ENCODE peak calls at places on chromosomes 16 and 17, in four cellular contexts. One of them, this sample, is unnamed.

GRCh38 chr17:64506576-64507417 is at the start of gene CEP95:
- DNase-seq in stimulated activated CD4-positive, alpha-beta T cell treated with anti-CD3 and anti-CD28 coated beads, TNF-alpha, amount 100 ng/mL, for 48 hours: peak; percentile 92
- DNase-seq in NCI-H446 treated with DMSO at 0.1 percent for 48 hours: peak; percentile 96
- DNase-seq in psoas muscle: peak; percentile 98
- DNase-seq in this sample: peak; percentile 97

GRCh38 chr17:47400333-47400732 is 76.6 kb downstream of the EFCAB13 start:
- DNase-seq in stimulated activated CD4-positive, alpha-beta T cell treated with anti-CD3 and anti-CD28 coated beads, TNF-alpha, amount 100 ng/mL, for 48 hours: no peak
- DNase-seq in NCI-H446 treated with DMSO at 0.1 percent for 48 hours: no peak
- DNase-seq in psoas muscle: no peak
- DNase-seq in this sample: no peak

GRCh38 chr16:89544113-89544512 is 16.4 kb upstream of the RPL13 start:
- DNase-seq in stimulated activated CD4-positive, alpha-beta T cell treated with anti-CD3 and anti-CD28 coated beads, TNF-alpha, amount 100 ng/mL, for 48 hours: no peak
- DNase-seq in NCI-H446 treated with DMSO at 0.1 percent for 48 hours: no peak
- DNase-seq in psoas muscle: no peak
- DNase-seq in this sample: no peak

GRCh38 chr17:64130559-64131001 is 636 bp upstream of the ERN1 start:
- DNase-seq in stimulated activated CD4-positive, alpha-beta T cell treated with anti-CD3 and anti-CD28 coated beads, TNF-alpha, amount 100 ng/mL, for 48 hours: peak; percentile 41
- DNase-seq in NCI-H446 treated with DMSO at 0.1 percent for 48 hours: no peak
- DNase-seq in psoas muscle: no peak
- DNase-seq in this sample: peak; percentile 62

GRCh38 chr16:30893082-30893743 is 664 bp downstream of the BCL7C start:
- DNase-seq in stimulated activated CD4-positive, alpha-beta T cell treated with anti-CD3 and anti-CD28 coated beads, TNF-alpha, amount 100 ng/mL, for 48 hours: no peak
- DNase-seq in NCI-H446 treated with DMSO at 0.1 percent for 48 hours: no peak
- DNase-seq in psoas muscle: no peak
- DNase-seq in this sample: no peak

GRCh38 chr16:4814542-4815173 is 12.2 kb upstream of the ROGDI start:
- DNase-seq in stimulated activated CD4-positive, alpha-beta T cell treated with anti-CD3 and anti-CD28 coated beads, TNF-alpha, amount 100 ng/mL, for 48 hours: no peak
- DNase-seq in NCI-H446 treated with DMSO at 0.1 percent for 48 hours: no peak
- DNase-seq in psoas muscle: peak; percentile 79
- DNase-seq in this sample: peak; percentile 67

GRCh38 chr16:14409563-14409962 is 220.5 kb downstream of the PARN start:
- DNase-seq in stimulated activated CD4-positive, alpha-beta T cell treated with anti-CD3 and anti-CD28 coated beads, TNF-alpha, amount 100 ng/mL, for 48 hours: no peak
- DNase-seq in NCI-H446 treated with DMSO at 0.1 percent for 48 hours: no peak
- DNase-seq in psoas muscle: peak; percentile 67
- DNase-seq in this sample: no peak

GRCh38 chr17:67421869-67422273 is 44.8 kb downstream of the PITPNC1 start:
- DNase-seq in stimulated activated CD4-positive, alpha-beta T cell treated with anti-CD3 and anti-CD28 coated beads, TNF-alpha, amount 100 ng/mL, for 48 hours: peak; percentile 28
- DNase-seq in NCI-H446 treated with DMSO at 0.1 percent for 48 hours: no peak
- DNase-seq in psoas muscle: no peak
- DNase-seq in this sample: no peak

GRCh38 chr16:49516382-49517036 is 142.9 kb downstream of the C16orf78 start:
- DNase-seq in stimulated activated CD4-positive, alpha-beta T cell treated with anti-CD3 and anti-CD28 coated beads, TNF-alpha, amount 100 ng/mL, for 48 hours: no peak
- DNase-seq in NCI-H446 treated with DMSO at 0.1 percent for 48 hours: no peak
- DNase-seq in psoas muscle: no peak
- DNase-seq in this sample: no peak

GRCh38 chr17:4717791-4718190 is 7.4 kb downstream of the ARRB2 start:
- DNase-seq in stimulated activated CD4-positive, alpha-beta T cell treated with anti-CD3 and anti-CD28 coated beads, TNF-alpha, amount 100 ng/mL, for 48 hours: no peak
- DNase-seq in NCI-H446 treated with DMSO at 0.1 percent for 48 hours: no peak
- DNase-seq in psoas muscle: no peak
- DNase-seq in this sample: no peak

GRCh38 chr17:16945513-16946201 is 26.3 kb downstream of the TNFRSF13B start:
- DNase-seq in stimulated activated CD4-positive, alpha-beta T cell treated with anti-CD3 and anti-CD28 coated beads, TNF-alpha, amount 100 ng/mL, for 48 hours: no peak
- DNase-seq in NCI-H446 treated with DMSO at 0.1 percent for 48 hours: no peak
- DNase-seq in psoas muscle: peak; percentile 24
- DNase-seq in this sample: no peak

GRCh38 chr17:66557886-66558285 is 255.5 kb downstream of the PRKCA start:
- DNase-seq in stimulated activated CD4-positive, alpha-beta T cell treated with anti-CD3 and anti-CD28 coated beads, TNF-alpha, amount 100 ng/mL, for 48 hours: no peak
- DNase-seq in NCI-H446 treated with DMSO at 0.1 percent for 48 hours: no peak
- DNase-seq in psoas muscle: no peak
- DNase-seq in this sample: no peak

GRCh38 chr16:23124315-23124714 is 24.9 kb downstream of the USP31 start:
- DNase-seq in stimulated activated CD4-positive, alpha-beta T cell treated with anti-CD3 and anti-CD28 coated beads, TNF-alpha, amount 100 ng/mL, for 48 hours: no peak
- DNase-seq in NCI-H446 treated with DMSO at 0.1 percent for 48 hours: no peak
- DNase-seq in psoas muscle: peak; percentile 73
- DNase-seq in this sample: no peak

GRCh38 chr16:3642397-3643094 is 11.9 kb upstream of the DNASE1 start:
- DNase-seq in stimulated activated CD4-positive, alpha-beta T cell treated with anti-CD3 and anti-CD28 coated beads, TNF-alpha, amount 100 ng/mL, for 48 hours: no peak
- DNase-seq in NCI-H446 treated with DMSO at 0.1 percent for 48 hours: no peak
- DNase-seq in psoas muscle: no peak
- DNase-seq in this sample: no peak

GRCh38 chr16:3618782-3619166 is 7.4 kb upstream of the SLX4 start:
- DNase-seq in stimulated activated CD4-positive, alpha-beta T cell treated with anti-CD3 and anti-CD28 coated beads, TNF-alpha, amount 100 ng/mL, for 48 hours: no peak
- DNase-seq in NCI-H446 treated with DMSO at 0.1 percent for 48 hours: no peak
- DNase-seq in psoas muscle: no peak
- DNase-seq in this sample: no peak

GRCh38 chr17:9158545-9159452 is 137.5 kb downstream of the NTN1 start:
- DNase-seq in stimulated activated CD4-positive, alpha-beta T cell treated with anti-CD3 and anti-CD28 coated beads, TNF-alpha, amount 100 ng/mL, for 48 hours: no peak
- DNase-seq in NCI-H446 treated with DMSO at 0.1 percent for 48 hours: no peak
- DNase-seq in psoas muscle: no peak
- DNase-seq in this sample: no peak

GRCh38 chr17:79630120-79630519 is 19.3 kb upstream of the RBFOX3 start:
- DNase-seq in stimulated activated CD4-positive, alpha-beta T cell treated with anti-CD3 and anti-CD28 coated beads, TNF-alpha, amount 100 ng/mL, for 48 hours: no peak
- DNase-seq in NCI-H446 treated with DMSO at 0.1 percent for 48 hours: no peak
- DNase-seq in psoas muscle: peak; percentile 8
- DNase-seq in this sample: no peak

GRCh38 chr17:7886227-7887037 is 2.2 kb upstream of the CHD3 start:
- DNase-seq in stimulated activated CD4-positive, alpha-beta T cell treated with anti-CD3 and anti-CD28 coated beads, TNF-alpha, amount 100 ng/mL, for 48 hours: no peak
- DNase-seq in NCI-H446 treated with DMSO at 0.1 percent for 48 hours: no peak
- DNase-seq in psoas muscle: no peak
- DNase-seq in this sample: no peak

GRCh38 chr17:48181653-48182052 is 74.1 kb downstream of the SNX11 start:
- DNase-seq in stimulated activated CD4-positive, alpha-beta T cell treated with anti-CD3 and anti-CD28 coated beads, TNF-alpha, amount 100 ng/mL, for 48 hours: no peak
- DNase-seq in NCI-H446 treated with DMSO at 0.1 percent for 48 hours: no peak
- DNase-seq in psoas muscle: no peak
- DNase-seq in this sample: no peak

GRCh38 chr17:10177131-10177920 is 21.1 kb downstream of the GAS7 start:
- DNase-seq in stimulated activated CD4-positive, alpha-beta T cell treated with anti-CD3 and anti-CD28 coated beads, TNF-alpha, amount 100 ng/mL, for 48 hours: no peak
- DNase-seq in NCI-H446 treated with DMSO at 0.1 percent for 48 hours: no peak
- DNase-seq in psoas muscle: no peak
- DNase-seq in this sample: no peak

GRCh38 chr16:50261160-50261706 is 5.1 kb upstream of the ADCY7 start:
- DNase-seq in stimulated activated CD4-positive, alpha-beta T cell treated with anti-CD3 and anti-CD28 coated beads, TNF-alpha, amount 100 ng/mL, for 48 hours: no peak
- DNase-seq in NCI-H446 treated with DMSO at 0.1 percent for 48 hours: no peak
- DNase-seq in psoas muscle: peak; percentile 46
- DNase-seq in this sample: no peak

GRCh38 chr17:45740553-45741330 is 43.4 kb upstream of the CRHR1 start:
- DNase-seq in stimulated activated CD4-positive, alpha-beta T cell treated with anti-CD3 and anti-CD28 coated beads, TNF-alpha, amount 100 ng/mL, for 48 hours: no peak
- DNase-seq in NCI-H446 treated with DMSO at 0.1 percent for 48 hours: peak; percentile 68
- DNase-seq in psoas muscle: peak; percentile 67
- DNase-seq in this sample: peak; percentile 45

GRCh38 chr16:88023366-88023765 is 72.1 kb downstream of the BANP start:
- DNase-seq in stimulated activated CD4-positive, alpha-beta T cell treated with anti-CD3 and anti-CD28 coated beads, TNF-alpha, amount 100 ng/mL, for 48 hours: no peak
- DNase-seq in NCI-H446 treated with DMSO at 0.1 percent for 48 hours: no peak
- DNase-seq in psoas muscle: no peak
- DNase-seq in this sample: no peak

GRCh38 chr17:37137070-37137610 is 188.4 kb downstream of the AATF start:
- DNase-seq in stimulated activated CD4-positive, alpha-beta T cell treated with anti-CD3 and anti-CD28 coated beads, TNF-alpha, amount 100 ng/mL, for 48 hours: no peak
- DNase-seq in NCI-H446 treated with DMSO at 0.1 percent for 48 hours: no peak
- DNase-seq in psoas muscle: no peak
- DNase-seq in this sample: no peak

GRCh38 chr17:21377821-21378396 is 1.8 kb downstream of the KCNJ12 start:
- DNase-seq in stimulated activated CD4-positive, alpha-beta T cell treated with anti-CD3 and anti-CD28 coated beads, TNF-alpha, amount 100 ng/mL, for 48 hours: no peak
- DNase-seq in NCI-H446 treated with DMSO at 0.1 percent for 48 hours: no peak
- DNase-seq in psoas muscle: no peak
- DNase-seq in this sample: no peak

GRCh38 chr17:3836551-3836950 is 9.5 kb downstream of the NCBP3 start:
- DNase-seq in stimulated activated CD4-positive, alpha-beta T cell treated with anti-CD3 and anti-CD28 coated beads, TNF-alpha, amount 100 ng/mL, for 48 hours: no peak
- DNase-seq in NCI-H446 treated with DMSO at 0.1 percent for 48 hours: no peak
- DNase-seq in psoas muscle: no peak
- DNase-seq in this sample: no peak

GRCh38 chr16:3909791-3910583 is 29.5 kb upstream of the CREBBP start:
- DNase-seq in stimulated activated CD4-positive, alpha-beta T cell treated with anti-CD3 and anti-CD28 coated beads, TNF-alpha, amount 100 ng/mL, for 48 hours: no peak
- DNase-seq in NCI-H446 treated with DMSO at 0.1 percent for 48 hours: no peak
- DNase-seq in psoas muscle: no peak
- DNase-seq in this sample: no peak

GRCh38 chr17:27294689-27295630 is 1.0 kb downstream of the WSB1 start:
- DNase-seq in stimulated activated CD4-positive, alpha-beta T cell treated with anti-CD3 and anti-CD28 coated beads, TNF-alpha, amount 100 ng/mL, for 48 hours: no peak
- DNase-seq in NCI-H446 treated with DMSO at 0.1 percent for 48 hours: peak; percentile 50
- DNase-seq in psoas muscle: no peak
- DNase-seq in this sample: no peak

GRCh38 chr17:61874075-61874474 is 10.7 kb upstream of the BRIP1 start:
- DNase-seq in stimulated activated CD4-positive, alpha-beta T cell treated with anti-CD3 and anti-CD28 coated beads, TNF-alpha, amount 100 ng/mL, for 48 hours: no peak
- DNase-seq in NCI-H446 treated with DMSO at 0.1 percent for 48 hours: no peak
- DNase-seq in psoas muscle: no peak
- DNase-seq in this sample: no peak

GRCh38 chr17:18951941-18952842 is at the start of gene SLC5A10:
- DNase-seq in stimulated activated CD4-positive, alpha-beta T cell treated with anti-CD3 and anti-CD28 coated beads, TNF-alpha, amount 100 ng/mL, for 48 hours: no peak
- DNase-seq in NCI-H446 treated with DMSO at 0.1 percent for 48 hours: no peak
- DNase-seq in psoas muscle: no peak
- DNase-seq in this sample: no peak

GRCh38 chr17:30229012-30229411 is 6.5 kb downstream of the SLC6A4 start:
- DNase-seq in stimulated activated CD4-positive, alpha-beta T cell treated with anti-CD3 and anti-CD28 coated beads, TNF-alpha, amount 100 ng/mL, for 48 hours: no peak
- DNase-seq in NCI-H446 treated with DMSO at 0.1 percent for 48 hours: no peak
- DNase-seq in psoas muscle: no peak
- DNase-seq in this sample: no peak

GRCh38 chr17:72825218-72825617 is 267.3 kb downstream of the SLC39A11 start:
- DNase-seq in stimulated activated CD4-positive, alpha-beta T cell treated with anti-CD3 and anti-CD28 coated beads, TNF-alpha, amount 100 ng/mL, for 48 hours: no peak
- DNase-seq in NCI-H446 treated with DMSO at 0.1 percent for 48 hours: no peak
- DNase-seq in psoas muscle: no peak
- DNase-seq in this sample: no peak

GRCh38 chr16:85610059-85610445 is 3.1 kb upstream of the GSE1 start:
- DNase-seq in stimulated activated CD4-positive, alpha-beta T cell treated with anti-CD3 and anti-CD28 coated beads, TNF-alpha, amount 100 ng/mL, for 48 hours: no peak
- DNase-seq in NCI-H446 treated with DMSO at 0.1 percent for 48 hours: no peak
- DNase-seq in psoas muscle: no peak
- DNase-seq in this sample: no peak

GRCh38 chr16:67163164-67163902 is 1.2 kb upstream of the HSF4 start:
- DNase-seq in stimulated activated CD4-positive, alpha-beta T cell treated with anti-CD3 and anti-CD28 coated beads, TNF-alpha, amount 100 ng/mL, for 48 hours: no peak
- DNase-seq in NCI-H446 treated with DMSO at 0.1 percent for 48 hours: peak; percentile 6
- DNase-seq in psoas muscle: peak; percentile 85
- DNase-seq in this sample: peak; percentile 78

GRCh38 chr17:2867441-2868424 is 71.5 kb downstream of the RAP1GAP2 start:
- DNase-seq in stimulated activated CD4-positive, alpha-beta T cell treated with anti-CD3 and anti-CD28 coated beads, TNF-alpha, amount 100 ng/mL, for 48 hours: no peak
- DNase-seq in NCI-H446 treated with DMSO at 0.1 percent for 48 hours: no peak
- DNase-seq in psoas muscle: no peak
- DNase-seq in this sample: no peak

This sample was measured in heart left ventricle.